ENCODE peak calls at places on chromosomes 6 and 20, in seven cellular contexts. E is GM12878, I is HCT116, J is H1, S is HepG2, G is SK-N-SH, A is K562. V is an unnamed sample.

GRCh38 chr20:38109025-38109541 is 56.0 kb downstream of the TGM2 start:
- DNase-seq in E (no peak), I (no peak), J (no peak), S (no peak), G (peak; percentile 58), A (no peak), V (no peak)

GRCh38 chr6:168441434-168442391 is 729 bp downstream of the SMOC2 start:
- DNase-seq in E (no peak), I (no peak), J (peak; percentile 61), S (no peak), G (peak; percentile 57), A (no peak), V (no peak)

GRCh38 chr6:83853178-83853967 is at the start of gene RIPPLY2:
- DNase-seq in E (no peak), I (no peak), J (peak; percentile 79), S (no peak), G (peak; percentile 89), A (no peak), V (peak; percentile 24)

GRCh38 chr20:34979366-34980153 is 23.9 kb downstream of the MYH7B start:
- DNase-seq in E (no peak), I (no peak), J (peak; percentile 95), S (no peak), G (peak; percentile 59), A (peak; percentile 91), V (no peak)

GRCh38 chr6:2793491-2794151 is 28.4 kb downstream of the WRNIP1 start:
- DNase-seq in E (no peak), I (no peak), J (no peak), S (no peak), G (no peak), A (no peak), V (no peak)

GRCh38 chr6:86030875-86031274 is 388.2 kb upstream of the SYNCRIP start:
- DNase-seq in E (no peak), I (no peak), J (no peak), S (peak; percentile 38), G (no peak), A (no peak), V (no peak)

GRCh38 chr6:45609141-45609638 is 231.5 kb upstream of the SUPT3H start:
- DNase-seq in E (no peak), I (no peak), J (no peak), S (no peak), G (no peak), A (no peak), V (no peak)

GRCh38 chr20:59044796-59045195 is 2.2 kb upstream of the PRELID3B start:
- DNase-seq in E (no peak), I (no peak), J (no peak), S (no peak), G (no peak), A (no peak), V (no peak)

GRCh38 chr6:131062245-131063027 is 609 bp downstream of the EPB41L2 start:
- DNase-seq in E (no peak), I (no peak), J (peak; percentile 49), S (no peak), G (no peak), A (peak; percentile 21), V (no peak)

GRCh38 chr6:3510178-3510577 is 53.3 kb upstream of the SLC22A23 start:
- DNase-seq in E (no peak), I (no peak), J (no peak), S (no peak), G (no peak), A (no peak), V (no peak)

GRCh38 chr6:84137051-84137375 is 90.4 kb downstream of the CEP162 start:
- DNase-seq in E (no peak), I (peak; percentile 43), J (no peak), S (no peak), G (no peak), A (peak; percentile 90), V (no peak)

GRCh38 chr6:35082046-35082732 is 59.0 kb downstream of the TCP11 start:
- DNase-seq in E (no peak), I (no peak), J (no peak), S (no peak), G (no peak), A (no peak), V (no peak)

GRCh38 chr6:30885999-30886896 is 1.9 kb downstream of the DDR1 start:
- DNase-seq in E (no peak), I (peak; percentile 83), J (peak; percentile 91), S (peak; percentile 95), G (peak; percentile 65), A (peak; percentile 82), V (peak; percentile 73)

GRCh38 chr20:11686900-11687543 is 230.7 kb upstream of the BTBD3 start:
- DNase-seq in E (no peak), I (no peak), J (peak; percentile 66), S (no peak), G (no peak), A (no peak), V (no peak)

GRCh38 chr6:127855542-127856159 is 45.2 kb downstream of the THEMIS start:
- DNase-seq in E (no peak), I (no peak), J (no peak), S (peak; percentile 24), G (no peak), A (no peak), V (peak; percentile 10)

GRCh38 chr6:44072959-44073611 is 54.2 kb downstream of the MRPL14 start:
- DNase-seq in E (no peak), I (no peak), J (peak; percentile 84), S (peak; percentile 82), G (peak; percentile 95), A (peak; percentile 97), V (peak; percentile 84)

GRCh38 chr6:23533954-23534725 is 591.9 kb upstream of the NRSN1 start:
- DNase-seq in E (no peak), I (no peak), J (no peak), S (no peak), G (no peak), A (no peak), V (no peak)

GRCh38 chr6:34056301-34056700 is 89.6 kb downstream of the GRM4 start:
- DNase-seq in E (no peak), I (peak; percentile 68), J (peak; percentile 91), S (no peak), G (no peak), A (peak; percentile 88), V (peak; percentile 51)

GRCh38 chr20:13455713-13456112 is 183.0 kb downstream of the TASP1 start:
- DNase-seq in E (no peak), I (no peak), J (no peak), S (peak; percentile 15), G (no peak), A (no peak), V (no peak)

GRCh38 chr6:100281471-100281878 is 183.2 kb downstream of the SIM1 start:
- DNase-seq in E (no peak), I (no peak), J (peak; percentile 78), S (no peak), G (peak; percentile 3), A (no peak), V (no peak)
- TF ChIP-seq JUND in E (no peak), I (no peak), J (no peak), S (no peak), G (no peak), A (no peak), V (no peak)

GRCh38 chr6:161264181-161264580 is 9.7 kb downstream of the AGPAT4 start:
- DNase-seq in E (no peak), I (no peak), J (no peak), S (no peak), G (no peak), A (no peak), V (no peak)
- TF ChIP-seq JUND in E (no peak), I (no peak), J (no peak), S (no peak), G (no peak), A (no peak), V (no peak)

DNA sequence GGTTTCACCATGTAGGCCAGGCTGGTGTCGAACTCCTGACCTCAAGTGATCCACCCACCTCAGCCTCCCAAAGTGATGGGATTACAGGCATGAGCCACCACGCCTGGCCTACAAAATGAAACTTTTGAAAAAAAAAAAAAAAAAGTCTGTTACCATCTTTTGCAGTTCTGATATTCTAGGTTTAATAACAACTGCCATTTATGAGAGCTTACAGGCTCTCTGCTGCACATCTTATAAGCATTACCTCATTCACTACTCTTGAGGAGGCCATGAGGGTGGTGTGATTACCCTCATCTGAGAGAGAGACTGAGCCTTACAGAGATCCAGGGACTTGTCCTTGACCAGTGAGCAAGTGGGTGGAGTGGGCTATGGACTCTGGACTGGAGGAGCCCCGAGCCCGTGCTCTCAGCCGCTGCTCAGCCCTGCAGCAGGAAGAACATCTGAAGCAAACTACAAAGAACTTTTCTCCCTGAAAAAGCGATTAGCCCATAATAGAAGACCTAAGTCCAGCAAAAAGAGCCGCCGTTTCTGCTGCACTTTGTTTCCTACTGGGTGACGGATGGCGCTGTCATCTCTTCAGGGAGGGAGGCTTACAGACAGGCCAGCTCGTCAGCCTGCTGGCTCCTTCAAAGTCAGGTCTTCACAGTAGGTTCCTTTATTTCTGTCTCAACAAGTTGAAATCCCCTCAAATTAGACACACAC is 119.8 kb upstream of the AKAP12 start:
- DNase-seq in E (no peak), I (peak; percentile 43), J (no peak), S (peak; percentile 96), G (no peak), A (peak; percentile 13), V (no peak)
- TF ChIP-seq JUND in E (no peak), I (peak; percentile 53), J (no peak), S (no peak), G (no peak), A (no peak), V (no peak)

GRCh38 chr20:63407928-63408683 is 47.0 kb upstream of the CHRNA4 start:
- DNase-seq in E (no peak), I (no peak), J (no peak), S (no peak), G (no peak), A (no peak), V (no peak)

GRCh38 chr20:63411151-63411897 is 50.2 kb upstream of the CHRNA4 start:
- DNase-seq in E (no peak), I (no peak), J (no peak), S (no peak), G (no peak), A (no peak), V (no peak)

GRCh38 chr20:63408684-63409046 is 47.5 kb upstream of the CHRNA4 start:
- DNase-seq in E (no peak), I (no peak), J (no peak), S (no peak), G (no peak), A (no peak), V (no peak)

GRCh38 chr20:63409834-63410435 is 48.8 kb upstream of the CHRNA4 start:
- DNase-seq in E (no peak), I (no peak), J (no peak), S (no peak), G (no peak), A (no peak), V (no peak)

GRCh38 chr20:63409066-63409833 is 48.1 kb upstream of the CHRNA4 start:
- DNase-seq in E (no peak), I (peak; percentile 62), J (peak; percentile 72), S (no peak), G (no peak), A (no peak), V (peak; percentile 66)
- TF ChIP-seq JUND in E (no peak), I (no peak), J (no peak), S (no peak), G (no peak), A (no peak), V (no peak)

V was measured in T47D.